ENCODE peak calls at places on chromosome 9, in five cellular contexts. One of them, this sample, is unnamed.

GRCh38 chr9:72134801-72135200 is 14.4 kb upstream of the GDA start:
- DNase-seq in SK-MEL-5: no peak
- DNase-seq in mucosa of gallbladder: no peak
- DNase-seq in memory B cell: no peak
- DNase-seq in neural progenitor cell: no peak
- DNase-seq in this sample: no peak

GRCh38 chr9:135126480-135127187 is 39.2 kb downstream of the OLFM1 start:
- DNase-seq in SK-MEL-5: no peak
- DNase-seq in memory B cell: no peak
- DNase-seq in neural progenitor cell: no peak
- DNase-seq in mucosa of gallbladder: no peak
- DNase-seq in this sample: no peak

GRCh38 chr9:72856985-72857631 is 95.7 kb downstream of the ALDH1A1 start:
- DNase-seq in memory B cell: no peak
- DNase-seq in SK-MEL-5: peak
- DNase-seq in neural progenitor cell: peak
- DNase-seq in mucosa of gallbladder: peak
- DNase-seq in this sample: no peak

GRCh38 chr9:111037744-111038335 is 430 bp downstream of the LPAR1 start:
- DNase-seq in mucosa of gallbladder: no peak
- DNase-seq in SK-MEL-5: no peak
- DNase-seq in neural progenitor cell: peak
- DNase-seq in memory B cell: no peak
- DNase-seq in this sample: no peak

GRCh38 chr9:99820330-99821186 is 1.1 kb upstream of the NR4A3 start:
- DNase-seq in mucosa of gallbladder: peak
- DNase-seq in memory B cell: peak
- DNase-seq in neural progenitor cell: no peak
- DNase-seq in SK-MEL-5: peak
- DNase-seq in this sample: peak

GRCh38 chr9:70003786-70004185 is 39.9 kb upstream of the MAMDC2 start:
- DNase-seq in SK-MEL-5: no peak
- DNase-seq in neural progenitor cell: no peak
- DNase-seq in memory B cell: no peak
- DNase-seq in mucosa of gallbladder: no peak
- DNase-seq in this sample: no peak

GRCh38 chr9:2857564-2858198 is 13.8 kb upstream of the PUM3 start:
- DNase-seq in memory B cell: peak
- DNase-seq in mucosa of gallbladder: peak
- DNase-seq in SK-MEL-5: peak
- DNase-seq in neural progenitor cell: peak
- DNase-seq in this sample: peak

GRCh38 chr9:73845539-73845938 is 651.6 kb upstream of the RORB start:
- DNase-seq in neural progenitor cell: no peak
- DNase-seq in memory B cell: no peak
- DNase-seq in mucosa of gallbladder: no peak
- DNase-seq in SK-MEL-5: no peak
- DNase-seq in this sample: no peak

GRCh38 chr9:84003246-84003645 is 22.6 kb downstream of the RMI1 start:
- DNase-seq in SK-MEL-5: no peak
- DNase-seq in neural progenitor cell: no peak
- DNase-seq in mucosa of gallbladder: no peak
- DNase-seq in memory B cell: no peak
- DNase-seq in this sample: no peak

GRCh38 chr9:101029300-101030021 is 934 bp downstream of the PLPPR1 start:
- DNase-seq in mucosa of gallbladder: no peak
- DNase-seq in SK-MEL-5: no peak
- DNase-seq in memory B cell: no peak
- DNase-seq in neural progenitor cell: peak
- DNase-seq in this sample: no peak

GRCh38 chr9:129964901-129965734 is 77.9 kb downstream of the FNBP1 start:
- DNase-seq in SK-MEL-5: no peak
- DNase-seq in neural progenitor cell: peak
- DNase-seq in memory B cell: no peak
- DNase-seq in mucosa of gallbladder: no peak
- DNase-seq in this sample: no peak

GRCh38 chr9:36504154-36504550 is 68.5 kb upstream of the MELK start:
- DNase-seq in SK-MEL-5: no peak
- DNase-seq in memory B cell: no peak
- DNase-seq in neural progenitor cell: no peak
- DNase-seq in mucosa of gallbladder: no peak
- DNase-seq in this sample: no peak

GRCh38 chr9:122126340-122127333 is 32.9 kb downstream of the NDUFA8 start:
- DNase-seq in memory B cell: no peak
- DNase-seq in SK-MEL-5: no peak
- DNase-seq in mucosa of gallbladder: no peak
- DNase-seq in neural progenitor cell: peak
- DNase-seq in this sample: no peak

GRCh38 chr9:137373611-137373980 is 49.4 kb downstream of the EXD3 start:
- DNase-seq in SK-MEL-5: no peak
- DNase-seq in mucosa of gallbladder: no peak
- DNase-seq in neural progenitor cell: peak
- DNase-seq in memory B cell: no peak
- DNase-seq in this sample: no peak

GRCh38 chr9:71861618-71862017 is 49.4 kb downstream of the ABHD17B start:
- DNase-seq in mucosa of gallbladder: no peak
- DNase-seq in SK-MEL-5: no peak
- DNase-seq in neural progenitor cell: no peak
- DNase-seq in memory B cell: no peak
- DNase-seq in this sample: no peak

GRCh38 chr9:114804504-114804903 is 1.3 kb downstream of the TNFSF15 start:
- DNase-seq in memory B cell: no peak
- DNase-seq in mucosa of gallbladder: peak
- DNase-seq in neural progenitor cell: no peak
- DNase-seq in SK-MEL-5: no peak
- DNase-seq in this sample: no peak

GRCh38 chr9:97714435-97714834 is 17.3 kb upstream of the XPA start:
- DNase-seq in mucosa of gallbladder: no peak
- DNase-seq in memory B cell: no peak
- DNase-seq in neural progenitor cell: no peak
- DNase-seq in SK-MEL-5: no peak
- DNase-seq in this sample: no peak

GRCh38 chr9:95772320-95773060 is 103.0 kb upstream of the ERCC6L2 start:
- DNase-seq in mucosa of gallbladder: peak
- DNase-seq in neural progenitor cell: peak
- DNase-seq in SK-MEL-5: no peak
- DNase-seq in memory B cell: no peak
- DNase-seq in this sample: no peak

GRCh38 chr9:37678789-37679273 is 28.1 kb downstream of the FRMPD1 start:
- DNase-seq in SK-MEL-5: peak
- DNase-seq in mucosa of gallbladder: no peak
- DNase-seq in neural progenitor cell: no peak
- DNase-seq in memory B cell: no peak
- DNase-seq in this sample: no peak

GRCh38 chr9:135887585-135888050 is 19.7 kb downstream of the CAMSAP1 start:
- DNase-seq in mucosa of gallbladder: no peak
- DNase-seq in memory B cell: peak
- DNase-seq in neural progenitor cell: peak
- DNase-seq in SK-MEL-5: no peak
- DNase-seq in this sample: peak

GRCh38 chr9:76115982-76116646 is 225.6 kb downstream of the PCSK5 start:
- DNase-seq in SK-MEL-5: no peak
- DNase-seq in neural progenitor cell: no peak
- DNase-seq in memory B cell: no peak
- DNase-seq in mucosa of gallbladder: no peak
- DNase-seq in this sample: no peak

GRCh38 chr9:93903886-93904648 is 51.1 kb downstream of the BARX1 start:
- DNase-seq in memory B cell: no peak
- DNase-seq in neural progenitor cell: no peak
- DNase-seq in mucosa of gallbladder: no peak
- DNase-seq in SK-MEL-5: no peak
- DNase-seq in this sample: no peak

GRCh38 chr9:122087406-122088200 is 5.5 kb downstream of the TTLL11 start:
- DNase-seq in SK-MEL-5: no peak
- DNase-seq in mucosa of gallbladder: no peak
- DNase-seq in memory B cell: no peak
- DNase-seq in neural progenitor cell: no peak
- DNase-seq in this sample: no peak

GRCh38 chr9:38288502-38288901 is 104.0 kb upstream of the ALDH1B1 start:
- DNase-seq in mucosa of gallbladder: peak
- DNase-seq in SK-MEL-5: no peak
- DNase-seq in neural progenitor cell: no peak
- DNase-seq in memory B cell: no peak
- DNase-seq in this sample: no peak

GRCh38 chr9:127682351-127683136 is 24.2 kb upstream of the CFAP157 start:
- DNase-seq in neural progenitor cell: no peak
- DNase-seq in memory B cell: no peak
- DNase-seq in mucosa of gallbladder: no peak
- DNase-seq in SK-MEL-5: no peak
- DNase-seq in this sample: no peak

GRCh38 chr9:21160178-21160577 is 6.3 kb downstream of the IFNA21 start:
- DNase-seq in mucosa of gallbladder: no peak
- DNase-seq in neural progenitor cell: peak
- DNase-seq in memory B cell: no peak
- DNase-seq in SK-MEL-5: no peak
- DNase-seq in this sample: no peak

GRCh38 chr9:19028835-19029451 is 4.1 kb downstream of the SAXO1 start:
- DNase-seq in neural progenitor cell: peak
- DNase-seq in memory B cell: no peak
- DNase-seq in mucosa of gallbladder: peak
- DNase-seq in SK-MEL-5: peak
- DNase-seq in this sample: no peak

GRCh38 chr9:95336281-95336680 is 18.8 kb upstream of the FANCC start:
- DNase-seq in neural progenitor cell: no peak
- DNase-seq in memory B cell: no peak
- DNase-seq in mucosa of gallbladder: no peak
- DNase-seq in SK-MEL-5: peak
- DNase-seq in this sample: no peak

GRCh38 chr9:91714874-91715615 is 235.0 kb downstream of the ROR2 start:
- DNase-seq in memory B cell: no peak
- DNase-seq in mucosa of gallbladder: no peak
- DNase-seq in SK-MEL-5: no peak
- DNase-seq in neural progenitor cell: no peak
- DNase-seq in this sample: no peak

GRCh38 chr9:120775859-120776258 is 17.4 kb downstream of the FBXW2 start:
- DNase-seq in memory B cell: no peak
- DNase-seq in SK-MEL-5: no peak
- DNase-seq in neural progenitor cell: no peak
- DNase-seq in mucosa of gallbladder: no peak
- DNase-seq in this sample: no peak

GRCh38 chr9:132090771-132091170 is 11.1 kb upstream of the MED27 start:
- DNase-seq in memory B cell: no peak
- DNase-seq in mucosa of gallbladder: no peak
- DNase-seq in neural progenitor cell: no peak
- DNase-seq in SK-MEL-5: no peak
- DNase-seq in this sample: no peak

GRCh38 chr9:81591791-81592190 is 97.6 kb downstream of the TLE1 start:
- DNase-seq in mucosa of gallbladder: no peak
- DNase-seq in neural progenitor cell: no peak
- DNase-seq in SK-MEL-5: no peak
- DNase-seq in memory B cell: no peak
- DNase-seq in this sample: no peak

GRCh38 chr9:122526602-122527001 is 491 bp downstream of the OR1N1 start:
- DNase-seq in memory B cell: no peak
- DNase-seq in neural progenitor cell: no peak
- DNase-seq in mucosa of gallbladder: no peak
- DNase-seq in SK-MEL-5: no peak
- DNase-seq in this sample: no peak

This sample was measured in effector CD8-positive, alpha-beta T cell.